ENCODE peak calls at places on chromosome X, in seven cellular contexts. One of them, this sample, is unnamed.

GRCh38 chrX:134694333-134694925 is 36.2 kb upstream of the PLAC1 start:
- DNase-seq in HEK293T: no peak
- DNase-seq in natural killer cell: no peak
- DNase-seq in GM04503: no peak
- DNase-seq in GM13977: no peak
- DNase-seq in stomach: no peak
- DNase-seq in stimulated activated CD4-positive, alpha-beta T cell treated with anti-CD3 and anti-CD28 coated beads, Interleukin-2, amount 100 ng/mL, for 48 hours: no peak
- DNase-seq in this sample: no peak

GRCh38 chrX:120797201-120797938 is 78.3 kb downstream of the CT47B1 start:
- DNase-seq in natural killer cell: no peak
- DNase-seq in stimulated activated CD4-positive, alpha-beta T cell treated with anti-CD3 and anti-CD28 coated beads, Interleukin-2, amount 100 ng/mL, for 48 hours: no peak
- DNase-seq in GM04503: no peak
- DNase-seq in stomach: no peak
- DNase-seq in GM13977: no peak
- DNase-seq in HEK293T: no peak
- DNase-seq in this sample: no peak

GRCh38 chrX:49242545-49243066 is 7.3 kb downstream of the CCDC22 start:
- DNase-seq in stomach: no peak
- DNase-seq in HEK293T: no peak
- DNase-seq in GM04503: no peak
- DNase-seq in stimulated activated CD4-positive, alpha-beta T cell treated with anti-CD3 and anti-CD28 coated beads, Interleukin-2, amount 100 ng/mL, for 48 hours: no peak
- DNase-seq in natural killer cell: no peak
- DNase-seq in GM13977: no peak
- DNase-seq in this sample: no peak

GRCh38 chrX:121161501-121161933 is 114.1 kb downstream of the GLUD2 start:
- DNase-seq in stimulated activated CD4-positive, alpha-beta T cell treated with anti-CD3 and anti-CD28 coated beads, Interleukin-2, amount 100 ng/mL, for 48 hours: no peak
- DNase-seq in GM13977: no peak
- DNase-seq in HEK293T: no peak
- DNase-seq in natural killer cell: no peak
- DNase-seq in GM04503: no peak
- DNase-seq in stomach: no peak
- DNase-seq in this sample: no peak

GRCh38 chrX:118702741-118703140 is 24.7 kb upstream of the IL13RA1 start:
- DNase-seq in natural killer cell: no peak
- DNase-seq in GM13977: no peak
- DNase-seq in HEK293T: no peak
- DNase-seq in GM04503: no peak
- DNase-seq in stimulated activated CD4-positive, alpha-beta T cell treated with anti-CD3 and anti-CD28 coated beads, Interleukin-2, amount 100 ng/mL, for 48 hours: no peak
- DNase-seq in stomach: no peak
- DNase-seq in this sample: no peak

GRCh38 chrX:30039768-30040167 is 175.6 kb upstream of the MAGEB2 start:
- DNase-seq in natural killer cell: no peak
- DNase-seq in HEK293T: no peak
- DNase-seq in GM04503: peak
- DNase-seq in stimulated activated CD4-positive, alpha-beta T cell treated with anti-CD3 and anti-CD28 coated beads, Interleukin-2, amount 100 ng/mL, for 48 hours: no peak
- DNase-seq in stomach: no peak
- DNase-seq in GM13977: no peak
- DNase-seq in this sample: peak

GRCh38 chrX:97315939-97316338 is 432.2 kb downstream of the RPA4 start:
- DNase-seq in natural killer cell: no peak
- DNase-seq in stimulated activated CD4-positive, alpha-beta T cell treated with anti-CD3 and anti-CD28 coated beads, Interleukin-2, amount 100 ng/mL, for 48 hours: no peak
- DNase-seq in GM13977: no peak
- DNase-seq in HEK293T: peak
- DNase-seq in GM04503: no peak
- DNase-seq in stomach: no peak
- DNase-seq in this sample: no peak

GRCh38 chrX:292900-293897 is 12.0 kb downstream of the PLCXD1 start:
- DNase-seq in GM04503: no peak
- DNase-seq in GM13977: no peak
- DNase-seq in stimulated activated CD4-positive, alpha-beta T cell treated with anti-CD3 and anti-CD28 coated beads, Interleukin-2, amount 100 ng/mL, for 48 hours: no peak
- DNase-seq in natural killer cell: no peak
- DNase-seq in HEK293T: no peak
- DNase-seq in stomach: peak
- DNase-seq in this sample: no peak

GRCh38 chrX:51361251-51361650 is 28.6 kb downstream of the NUDT10 start:
- DNase-seq in stomach: no peak
- DNase-seq in GM04503: no peak
- DNase-seq in GM13977: no peak
- DNase-seq in HEK293T: no peak
- DNase-seq in natural killer cell: no peak
- DNase-seq in stimulated activated CD4-positive, alpha-beta T cell treated with anti-CD3 and anti-CD28 coated beads, Interleukin-2, amount 100 ng/mL, for 48 hours: no peak
- DNase-seq in this sample: no peak

GRCh38 chrX:97039363-97040029 is 155.8 kb downstream of the RPA4 start:
- DNase-seq in natural killer cell: no peak
- DNase-seq in stimulated activated CD4-positive, alpha-beta T cell treated with anti-CD3 and anti-CD28 coated beads, Interleukin-2, amount 100 ng/mL, for 48 hours: no peak
- DNase-seq in GM04503: no peak
- DNase-seq in HEK293T: no peak
- DNase-seq in stomach: peak
- DNase-seq in GM13977: peak
- DNase-seq in this sample: no peak

GRCh38 chrX:12690646-12691045 is 100.6 kb upstream of the PRPS2 start:
- DNase-seq in HEK293T: no peak
- DNase-seq in GM13977: no peak
- DNase-seq in stimulated activated CD4-positive, alpha-beta T cell treated with anti-CD3 and anti-CD28 coated beads, Interleukin-2, amount 100 ng/mL, for 48 hours: no peak
- DNase-seq in natural killer cell: no peak
- DNase-seq in stomach: no peak
- DNase-seq in GM04503: no peak
- DNase-seq in this sample: no peak

GRCh38 chrX:31845003-31845402 is 773.2 kb upstream of the FTHL17 start:
- DNase-seq in GM13977: no peak
- DNase-seq in GM04503: no peak
- DNase-seq in stomach: no peak
- DNase-seq in stimulated activated CD4-positive, alpha-beta T cell treated with anti-CD3 and anti-CD28 coated beads, Interleukin-2, amount 100 ng/mL, for 48 hours: no peak
- DNase-seq in HEK293T: no peak
- DNase-seq in natural killer cell: no peak
- DNase-seq in this sample: no peak

GRCh38 chrX:38206542-38206941 is 14.1 kb downstream of the SRPX start:
- DNase-seq in natural killer cell: no peak
- DNase-seq in GM04503: no peak
- DNase-seq in stimulated activated CD4-positive, alpha-beta T cell treated with anti-CD3 and anti-CD28 coated beads, Interleukin-2, amount 100 ng/mL, for 48 hours: no peak
- DNase-seq in HEK293T: no peak
- DNase-seq in stomach: no peak
- DNase-seq in GM13977: no peak
- DNase-seq in this sample: no peak

GRCh38 chrX:74434336-74434735 is 13.0 kb downstream of the SLC16A2 start:
- DNase-seq in stomach: no peak
- DNase-seq in GM04503: no peak
- DNase-seq in stimulated activated CD4-positive, alpha-beta T cell treated with anti-CD3 and anti-CD28 coated beads, Interleukin-2, amount 100 ng/mL, for 48 hours: no peak
- DNase-seq in HEK293T: no peak
- DNase-seq in GM13977: no peak
- DNase-seq in natural killer cell: no peak
- DNase-seq in this sample: no peak

GRCh38 chrX:85003655-85004244 is at the start of gene APOOL:
- DNase-seq in HEK293T: peak
- DNase-seq in GM04503: peak
- DNase-seq in natural killer cell: peak
- DNase-seq in stomach: peak
- DNase-seq in stimulated activated CD4-positive, alpha-beta T cell treated with anti-CD3 and anti-CD28 coated beads, Interleukin-2, amount 100 ng/mL, for 48 hours: peak
- DNase-seq in GM13977: peak
- DNase-seq in this sample: peak

GRCh38 chrX:12237131-12237530 is 98.9 kb downstream of the FRMPD4 start:
- DNase-seq in HEK293T: no peak
- DNase-seq in stimulated activated CD4-positive, alpha-beta T cell treated with anti-CD3 and anti-CD28 coated beads, Interleukin-2, amount 100 ng/mL, for 48 hours: no peak
- DNase-seq in GM04503: no peak
- DNase-seq in stomach: no peak
- DNase-seq in natural killer cell: no peak
- DNase-seq in GM13977: no peak
- DNase-seq in this sample: no peak

GRCh38 chrX:45505214-45505613 is 304.5 kb upstream of the DIPK2B start:
- DNase-seq in GM04503: peak
- DNase-seq in HEK293T: no peak
- DNase-seq in GM13977: no peak
- DNase-seq in stomach: no peak
- DNase-seq in stimulated activated CD4-positive, alpha-beta T cell treated with anti-CD3 and anti-CD28 coated beads, Interleukin-2, amount 100 ng/mL, for 48 hours: no peak
- DNase-seq in natural killer cell: no peak
- DNase-seq in this sample: no peak

GRCh38 chrX:16920116-16920515 is 26.3 kb upstream of the REPS2 start:
- DNase-seq in GM13977: no peak
- DNase-seq in stimulated activated CD4-positive, alpha-beta T cell treated with anti-CD3 and anti-CD28 coated beads, Interleukin-2, amount 100 ng/mL, for 48 hours: no peak
- DNase-seq in GM04503: no peak
- DNase-seq in natural killer cell: no peak
- DNase-seq in stomach: no peak
- DNase-seq in HEK293T: no peak
- DNase-seq in this sample: no peak

GRCh38 chrX:16603822-16604221 is 46.1 kb upstream of the S100G start:
- DNase-seq in stomach: no peak
- DNase-seq in stimulated activated CD4-positive, alpha-beta T cell treated with anti-CD3 and anti-CD28 coated beads, Interleukin-2, amount 100 ng/mL, for 48 hours: no peak
- DNase-seq in GM04503: no peak
- DNase-seq in HEK293T: no peak
- DNase-seq in natural killer cell: no peak
- DNase-seq in GM13977: no peak
- DNase-seq in this sample: no peak

GRCh38 chrX:19642517-19643109 is 127.3 kb upstream of the MAP3K15 start:
- DNase-seq in GM04503: no peak
- DNase-seq in natural killer cell: no peak
- DNase-seq in stimulated activated CD4-positive, alpha-beta T cell treated with anti-CD3 and anti-CD28 coated beads, Interleukin-2, amount 100 ng/mL, for 48 hours: no peak
- DNase-seq in HEK293T: no peak
- DNase-seq in stomach: no peak
- DNase-seq in GM13977: no peak
- DNase-seq in this sample: no peak

GRCh38 chrX:151753313-151754041 is 18.9 kb downstream of the CNGA2 start:
- DNase-seq in natural killer cell: no peak
- DNase-seq in GM13977: peak
- DNase-seq in stomach: peak
- DNase-seq in GM04503: peak
- DNase-seq in HEK293T: peak
- DNase-seq in stimulated activated CD4-positive, alpha-beta T cell treated with anti-CD3 and anti-CD28 coated beads, Interleukin-2, amount 100 ng/mL, for 48 hours: peak
- DNase-seq in this sample: peak

GRCh38 chrX:101057095-101057714 is 5.3 kb upstream of the TRMT2B start:
- DNase-seq in stimulated activated CD4-positive, alpha-beta T cell treated with anti-CD3 and anti-CD28 coated beads, Interleukin-2, amount 100 ng/mL, for 48 hours: no peak
- DNase-seq in GM04503: peak
- DNase-seq in natural killer cell: no peak
- DNase-seq in GM13977: peak
- DNase-seq in HEK293T: no peak
- DNase-seq in stomach: no peak
- DNase-seq in this sample: no peak